ENCODE peak calls at places on chromosome 1, in five cellular contexts. One of them, this sample, is unnamed.

GRCh38 chr1:61741682-61742619 is at the start of gene PATJ:
- DNase-seq in IMR-90: peak
- DNase-seq in lung: peak
- DNase-seq in neuronal stem cell: peak
- DNase-seq in hepatocyte: peak
- DNase-seq in this sample: peak

GRCh38 chr1:98260421-98260820 is 339.6 kb upstream of the DPYD start:
- DNase-seq in lung: no peak
- DNase-seq in hepatocyte: no peak
- DNase-seq in IMR-90: no peak
- DNase-seq in neuronal stem cell: no peak
- DNase-seq in this sample: no peak

GRCh38 chr1:172723251-172723650 is 64.3 kb downstream of the FASLG start:
- DNase-seq in neuronal stem cell: no peak
- DNase-seq in hepatocyte: no peak
- DNase-seq in IMR-90: peak
- DNase-seq in lung: no peak
- DNase-seq in this sample: peak

GRCh38 chr1:238052496-238053266 is 162.0 kb upstream of the ZP4 start:
- DNase-seq in IMR-90: peak
- DNase-seq in hepatocyte: no peak
- DNase-seq in lung: no peak
- DNase-seq in neuronal stem cell: no peak
- DNase-seq in this sample: peak

GRCh38 chr1:145707183-145707867 is at the start of gene PDZK1:
- DNase-seq in hepatocyte: peak
- DNase-seq in lung: no peak
- DNase-seq in neuronal stem cell: no peak
- DNase-seq in IMR-90: no peak
- DNase-seq in this sample: peak

GRCh38 chr1:54564312-54565112 is 16.5 kb downstream of the ACOT11 start:
- DNase-seq in hepatocyte: peak
- DNase-seq in IMR-90: no peak
- DNase-seq in lung: peak
- DNase-seq in neuronal stem cell: no peak
- DNase-seq in this sample: peak

GRCh38 chr1:208298593-208299233 is 54.5 kb upstream of the PLXNA2 start:
- DNase-seq in hepatocyte: no peak
- DNase-seq in neuronal stem cell: no peak
- DNase-seq in lung: peak
- DNase-seq in IMR-90: no peak
- DNase-seq in this sample: no peak

GRCh38 chr1:25011966-25012625 is 82.0 kb upstream of the RUNX3 start:
- DNase-seq in neuronal stem cell: no peak
- DNase-seq in lung: no peak
- DNase-seq in hepatocyte: peak
- DNase-seq in IMR-90: no peak
- DNase-seq in this sample: no peak

GRCh38 chr1:29478879-29479278 is 242.6 kb downstream of the PTPRU start:
- DNase-seq in neuronal stem cell: peak
- DNase-seq in hepatocyte: no peak
- DNase-seq in IMR-90: no peak
- DNase-seq in lung: no peak
- DNase-seq in this sample: no peak

GRCh38 chr1:75616436-75617433 is 5.8 kb upstream of the SLC44A5 start:
- DNase-seq in IMR-90: peak
- DNase-seq in lung: no peak
- DNase-seq in hepatocyte: peak
- DNase-seq in neuronal stem cell: peak
- DNase-seq in this sample: peak

GRCh38 chr1:1451696-1452364 is 2.3 kb downstream of the ATAD3C start:
- DNase-seq in neuronal stem cell: no peak
- DNase-seq in lung: no peak
- DNase-seq in hepatocyte: no peak
- DNase-seq in IMR-90: no peak
- DNase-seq in this sample: no peak

GRCh38 chr1:219442575-219442974 is 170.3 kb downstream of the ZC3H11B start:
- DNase-seq in lung: no peak
- DNase-seq in hepatocyte: no peak
- DNase-seq in IMR-90: peak
- DNase-seq in neuronal stem cell: no peak
- DNase-seq in this sample: no peak

DNA sequence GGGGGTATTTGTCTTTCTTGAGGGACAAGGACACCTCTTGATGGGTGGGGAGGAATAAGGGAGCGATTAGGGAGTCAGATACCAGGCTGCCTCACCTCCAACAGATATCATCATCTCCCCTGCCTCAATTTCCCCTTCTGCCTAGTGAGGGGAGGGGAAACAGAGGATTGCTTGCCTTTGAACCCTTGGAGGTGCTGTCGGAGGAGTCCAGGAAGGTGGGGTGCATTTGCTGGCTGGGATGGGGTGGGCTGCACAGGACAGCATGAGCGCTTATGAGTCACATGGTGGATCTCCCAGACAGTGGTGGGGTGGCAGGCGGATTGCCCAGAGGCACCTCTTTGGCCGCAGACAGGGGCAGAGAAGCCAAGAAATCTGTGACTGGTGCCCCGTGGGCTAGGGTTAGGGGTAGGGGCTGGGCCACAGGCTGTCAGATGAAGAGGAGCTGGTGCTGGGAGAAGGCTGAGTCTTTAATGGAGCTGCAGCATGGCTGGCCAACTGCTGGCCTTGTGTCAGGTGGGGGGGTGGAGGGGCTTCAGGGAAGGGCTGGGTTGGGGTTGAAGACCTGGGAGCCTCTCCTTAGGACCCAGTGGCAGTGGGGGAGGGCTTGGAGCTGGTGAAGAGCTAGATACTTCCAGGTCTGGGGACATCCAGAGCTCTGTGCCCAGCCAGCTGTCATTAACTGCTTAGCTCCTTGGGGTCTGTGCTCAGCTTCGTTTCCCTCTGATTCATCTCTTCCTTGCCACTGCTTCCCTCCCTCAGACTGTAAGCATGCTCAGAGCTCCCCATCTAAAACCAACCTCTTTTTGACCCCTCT is 7.0 kb upstream of the ADORA1 start:
- DNase-seq in neuronal stem cell: no peak
- DNase-seq in hepatocyte: no peak
- DNase-seq in IMR-90: no peak
- DNase-seq in lung: no peak
- DNase-seq in this sample: no peak
- H3K27ac ChIP-seq in neuronal stem cell: no peak
- H3K27ac ChIP-seq in hepatocyte: no peak
- H3K27ac ChIP-seq in IMR-90: no peak
- H3K27ac ChIP-seq in lung: no peak
- H3K27ac ChIP-seq in this sample: no peak

GRCh38 chr1:21337459-21337930 is 47.2 kb upstream of the ECE1 start:
- DNase-seq in IMR-90: no peak
- DNase-seq in hepatocyte: no peak
- DNase-seq in neuronal stem cell: no peak
- DNase-seq in lung: no peak
- DNase-seq in this sample: no peak

GRCh38 chr1:21335750-21336168 is 45.5 kb upstream of the ECE1 start:
- DNase-seq in lung: no peak
- DNase-seq in IMR-90: no peak
- DNase-seq in hepatocyte: peak
- DNase-seq in neuronal stem cell: no peak
- DNase-seq in this sample: no peak

GRCh38 chr1:21337931-21338567 is 47.8 kb upstream of the ECE1 start:
- DNase-seq in neuronal stem cell: no peak
- DNase-seq in lung: peak
- DNase-seq in hepatocyte: peak
- DNase-seq in IMR-90: peak
- DNase-seq in this sample: no peak

GRCh38 chr1:21338568-21339401 is 48.5 kb upstream of the ECE1 start:
- DNase-seq in lung: no peak
- DNase-seq in hepatocyte: peak
- DNase-seq in neuronal stem cell: no peak
- DNase-seq in IMR-90: peak
- DNase-seq in this sample: peak

DNA sequence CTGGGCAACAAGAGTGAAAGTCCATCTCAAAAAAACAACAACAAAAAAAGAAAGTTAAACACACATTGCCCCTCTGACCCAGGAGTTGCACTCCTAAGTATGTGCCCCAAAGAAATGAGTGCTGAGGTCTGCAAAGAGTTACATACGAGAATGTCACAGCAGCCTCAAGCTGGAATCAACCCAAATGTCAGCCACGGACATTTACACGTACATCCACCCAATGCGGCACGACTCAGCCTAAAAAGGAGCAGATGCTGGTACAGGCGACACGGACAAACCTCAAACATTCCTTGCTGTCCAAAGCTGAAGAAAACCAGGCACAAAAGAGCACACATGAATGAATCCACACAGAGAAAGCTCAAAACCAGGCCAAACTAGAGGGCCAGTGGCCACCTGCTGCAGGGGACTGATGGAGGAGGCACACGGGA is 46.8 kb upstream of the ECE1 start:
- DNase-seq in IMR-90: no peak
- DNase-seq in hepatocyte: no peak
- DNase-seq in lung: no peak
- DNase-seq in neuronal stem cell: no peak
- DNase-seq in this sample: no peak
- H3K27ac ChIP-seq in IMR-90: peak
- H3K27ac ChIP-seq in hepatocyte: peak
- H3K27ac ChIP-seq in lung: no peak
- H3K27ac ChIP-seq in neuronal stem cell: no peak
- H3K27ac ChIP-seq in this sample: no peak

GRCh38 chr1:100628631-100629081 is 90.7 kb downstream of the GPR88 start:
- DNase-seq in hepatocyte: no peak
- DNase-seq in neuronal stem cell: no peak
- DNase-seq in IMR-90: peak
- DNase-seq in lung: no peak
- DNase-seq in this sample: no peak
- H3K27ac ChIP-seq in hepatocyte: no peak
- H3K27ac ChIP-seq in neuronal stem cell: no peak
- H3K27ac ChIP-seq in IMR-90: peak
- H3K27ac ChIP-seq in lung: no peak
- H3K27ac ChIP-seq in this sample: no peak

GRCh38 chr1:221718391-221719277 is 23.3 kb downstream of the DUSP10 start:
- DNase-seq in IMR-90: peak
- DNase-seq in lung: no peak
- DNase-seq in neuronal stem cell: no peak
- DNase-seq in hepatocyte: peak
- DNase-seq in this sample: peak

GRCh38 chr1:221717491-221717865 is 24.4 kb downstream of the DUSP10 start:
- DNase-seq in hepatocyte: no peak
- DNase-seq in IMR-90: no peak
- DNase-seq in neuronal stem cell: no peak
- DNase-seq in lung: no peak
- DNase-seq in this sample: no peak

GRCh38 chr1:221720545-221720944 is 21.3 kb downstream of the DUSP10 start:
- DNase-seq in hepatocyte: no peak
- DNase-seq in lung: no peak
- DNase-seq in neuronal stem cell: no peak
- DNase-seq in IMR-90: peak
- DNase-seq in this sample: no peak

GRCh38 chr1:221719987-221720386 is 21.9 kb downstream of the DUSP10 start:
- DNase-seq in hepatocyte: no peak
- DNase-seq in IMR-90: no peak
- DNase-seq in neuronal stem cell: no peak
- DNase-seq in lung: no peak
- DNase-seq in this sample: no peak

DNA sequence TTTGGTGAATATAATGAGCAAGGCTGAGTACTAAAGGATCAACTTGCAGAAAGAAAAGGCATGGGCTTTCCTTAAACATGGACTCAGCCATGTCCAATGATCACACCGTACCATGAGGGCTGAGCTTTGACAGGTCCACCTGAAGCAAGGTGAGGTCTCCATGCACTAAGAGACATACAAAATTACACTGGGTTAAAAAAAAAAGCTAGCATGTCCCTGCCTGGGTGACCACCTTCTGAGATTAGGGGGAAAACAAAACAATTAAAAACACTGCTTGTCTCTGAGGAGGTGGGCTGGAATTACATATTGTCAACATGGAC is 22.7 kb downstream of the DUSP10 start:
- DNase-seq in IMR-90: no peak
- DNase-seq in lung: no peak
- DNase-seq in neuronal stem cell: no peak
- DNase-seq in hepatocyte: no peak
- DNase-seq in this sample: no peak
- H3K27ac ChIP-seq in IMR-90: peak
- H3K27ac ChIP-seq in lung: no peak
- H3K27ac ChIP-seq in neuronal stem cell: no peak
- H3K27ac ChIP-seq in hepatocyte: peak
- H3K27ac ChIP-seq in this sample: no peak

GRCh38 chr1:37845781-37846180 is 13.6 kb downstream of the MTF1 start:
- DNase-seq in IMR-90: no peak
- DNase-seq in hepatocyte: no peak
- DNase-seq in lung: no peak
- DNase-seq in neuronal stem cell: no peak
- DNase-seq in this sample: no peak
- H3K27ac ChIP-seq in IMR-90: no peak
- H3K27ac ChIP-seq in hepatocyte: no peak
- H3K27ac ChIP-seq in lung: no peak
- H3K27ac ChIP-seq in neuronal stem cell: no peak
- H3K27ac ChIP-seq in this sample: no peak